ENCODE peak calls at places on chromosomes 13 and 19, in six cellular contexts. K, I, Z, N, E and F are unnamed samples.

GRCh38 chr19:3404324-3405260 is 38.2 kb downstream of the NFIC start:
- DNase-seq in Z (peak; percentile 93), N (no peak), I (peak; percentile 90), K (no peak), E (no peak), F (no peak)

GRCh38 chr19:17673937-17674799 is 14.0 kb downstream of the UNC13A start:
- DNase-seq in K (no peak), E (no peak), I (peak; percentile 55), N (no peak), Z (no peak), F (no peak)

GRCh38 chr13:69828527-69828926 is 279.1 kb upstream of the ATXN8OS start:
- DNase-seq in I (no peak), E (no peak), Z (no peak), N (peak; percentile 8), K (peak; percentile 19), F (no peak)

GRCh38 chr13:99976502-99977115 is 5.0 kb upstream of the ZIC2 start:
- DNase-seq in E (no peak), Z (no peak), I (no peak), N (no peak), K (no peak), F (no peak)

GRCh38 chr19:56477429-56478338 is 539 bp upstream of the ZNF667 start:
- DNase-seq in Z (peak; percentile 91), K (peak; percentile 81), E (no peak), N (peak; percentile 75), I (peak; percentile 99), F (no peak)

GRCh38 chr19:31279436-31279765 is 69.8 kb downstream of the TSHZ3 start:
- DNase-seq in K (no peak), N (no peak), I (no peak), E (no peak), Z (no peak), F (no peak)

GRCh38 chr13:32426191-32426980 is 1.5 kb downstream of the N4BP2L1 start:
- DNase-seq in E (no peak), N (no peak), Z (no peak), I (peak; percentile 21), K (no peak), F (no peak)

GRCh38 chr19:43694553-43694952 is 21.3 kb upstream of the IRGC start:
- DNase-seq in E (no peak), I (no peak), K (no peak), Z (no peak), N (no peak), F (no peak)

GRCh38 chr19:45517238-45517637 is 10.0 kb downstream of the VASP start:
- DNase-seq in E (no peak), Z (no peak), N (no peak), I (no peak), K (no peak), F (no peak)

GRCh38 chr13:111862836-111863815 is 203.8 kb upstream of the SOX1 start:
- DNase-seq in K (no peak), E (no peak), Z (no peak), I (no peak), N (no peak), F (no peak)

GRCh38 chr19:53907193-53907581 is 1.9 kb upstream of the CACNG7 start:
- DNase-seq in N (no peak), E (no peak), K (peak; percentile 31), Z (no peak), I (no peak), F (no peak)

GRCh38 chr13:46756977-46757376 is 40.0 kb downstream of the ESD start:
- DNase-seq in E (no peak), N (no peak), I (peak; percentile 22), Z (peak; percentile 48), K (no peak), F (no peak)

GRCh38 chr19:27887946-27888345 is 1325.0 kb downstream of the UQCRFS1 start:
- DNase-seq in I (no peak), N (no peak), E (no peak), K (no peak), Z (no peak), F (no peak)

GRCh38 chr19:52034051-52034728 is 6.0 kb upstream of the ZNF614 start:
- DNase-seq in N (no peak), I (no peak), Z (peak; percentile 8), E (no peak), K (no peak), F (no peak)

GRCh38 chr19:16197622-16198362 is at the start of gene AP1M1:
- DNase-seq in E (peak; percentile 98), N (peak; percentile 98), Z (peak; percentile 97), K (peak; percentile 97), I (peak; percentile 98), F (peak; percentile 95)

GRCh38 chr19:572891-573825 is 762 bp downstream of the BSG start:
- DNase-seq in K (no peak), E (peak; percentile 42), Z (peak; percentile 56), N (no peak), I (peak; percentile 78), F (no peak)